ENCODE peak calls at places on chromosome 17, in seven cellular contexts. I is mucosa of descending colon, E is colonic mucosa, X is HS-5, M is T-helper 1 cell, F is ovary, T is nucleus accumbens. J is an unnamed sample.

GRCh38 chr17:44044092-44044491 is 22.4 kb downstream of the LSM12 start:
- DNase-seq in I (no peak), E (no peak), X (peak; percentile 19), M (no peak), F (no peak), T (no peak), J (no peak)

GRCh38 chr17:49226771-49227435 is 3.7 kb downstream of the PHOSPHO1 start:
- DNase-seq in I (no peak), E (no peak), X (no peak), M (no peak), F (no peak), T (no peak), J (no peak)

GRCh38 chr17:7851438-7852261 is 3.2 kb upstream of the TMEM88 start:
- DNase-seq in I (peak; percentile 93), E (peak; percentile 92), X (no peak), M (peak; percentile 94), F (peak; percentile 95), T (peak; percentile 87), J (peak; percentile 78)

GRCh38 chr17:73814070-73814469 is 169.8 kb upstream of the SDK2 start:
- DNase-seq in I (no peak), E (no peak), X (no peak), M (no peak), F (no peak), T (no peak), J (no peak)

GRCh38 chr17:1076982-1077302 is 80.0 kb downstream of the TIMM22 start:
- DNase-seq in I (no peak), E (no peak), X (no peak), M (no peak), F (no peak), T (no peak), J (no peak)

GRCh38 chr17:77141846-77142449 is 1.2 kb downstream of the SEC14L1 start:
- DNase-seq in I (no peak), E (no peak), X (no peak), M (no peak), F (no peak), T (no peak), J (no peak)

GRCh38 chr17:43998552-43998951 is 5.9 kb upstream of the NAGS start:
- DNase-seq in I (no peak), E (no peak), X (peak; percentile 40), M (no peak), F (no peak), T (no peak), J (no peak)

GRCh38 chr17:17416400-17417360 is 60.1 kb upstream of the MED9 start:
- DNase-seq in I (peak; percentile 31), E (no peak), X (no peak), M (no peak), F (no peak), T (peak; percentile 9), J (peak; percentile 76)

GRCh38 chr17:55746466-55746865 is 4.4 kb upstream of the PCTP start:
- DNase-seq in I (no peak), E (no peak), X (no peak), M (no peak), F (no peak), T (no peak), J (no peak)

J was measured in pons.